ENCODE peak calls at places on chromosomes 11 and 22, in eight cellular contexts. J is CD4-positive, alpha-beta T cell; H is body of pancreas; C is foreskin fibroblast; R is WERI-Rb-1; L is heart left ventricle; W is Peyer's patch; M is fibroblast of lung. Y is an unnamed sample.

GRCh38 chr11:69320756-69321741 is 27.1 kb downstream of the MYEOV start:
- DNase-seq in M (no peak), W (peak), R (no peak), J (no peak), L (no peak), H (no peak), C (peak), Y (no peak)

GRCh38 chr11:36186340-36186739 is 102.9 kb downstream of the COMMD9 start:
- DNase-seq in M (peak), H (no peak), L (no peak), J (no peak), R (no peak), W (no peak), C (peak), Y (no peak)

GRCh38 chr11:7506243-7506642 is 7.6 kb upstream of the PPFIBP2 start:
- DNase-seq in R (no peak), M (no peak), C (no peak), W (no peak), L (no peak), J (no peak), H (no peak), Y (no peak)

GRCh38 chr22:47810505-47811500 is 1048.4 kb downstream of the TBC1D22A start:
- DNase-seq in R (no peak), W (no peak), J (no peak), M (no peak), H (no peak), C (no peak), L (no peak), Y (no peak)

GRCh38 chr11:44949160-44950035 is 1.3 kb downstream of the TP53I11 start:
- DNase-seq in R (peak), C (no peak), H (peak), J (no peak), L (no peak), W (peak), M (peak), Y (peak)

GRCh38 chr11:1271927-1272326 is 37.5 kb downstream of the TOLLIP start:
- DNase-seq in R (no peak), J (no peak), M (no peak), H (no peak), L (peak), C (no peak), W (no peak), Y (no peak)

GRCh38 chr11:121892131-121892681 is 223.8 kb downstream of the BLID start:
- DNase-seq in H (no peak), W (no peak), L (no peak), M (peak), J (no peak), R (no peak), C (peak), Y (no peak)

GRCh38 chr11:123217897-123218296 is 22.8 kb upstream of the CLMP start:
- DNase-seq in W (no peak), M (no peak), J (no peak), H (no peak), C (no peak), L (no peak), R (no peak), Y (no peak)

GRCh38 chr11:66002648-66003225 is 434 bp downstream of the BANF1 start:
- DNase-seq in W (peak), C (peak), R (peak), H (peak), J (no peak), L (peak), M (peak), Y (no peak)

GRCh38 chr22:20114506-20115475 is 1.1 kb upstream of the RANBP1 start:
- DNase-seq in R (no peak), H (no peak), L (peak), J (no peak), W (no peak), C (no peak), M (no peak), Y (peak)

GRCh38 chr22:35352214-35353111 is 28.4 kb upstream of the HMOX1 start:
- DNase-seq in J (no peak), C (no peak), H (peak), M (no peak), R (peak), L (peak), W (no peak), Y (peak)

GRCh38 chr11:97754976-97755375 is 1265.8 kb upstream of the CNTN5 start:
- DNase-seq in M (no peak), H (no peak), W (no peak), L (no peak), C (no peak), J (no peak), R (no peak), Y (no peak)

GRCh38 chr11:46953093-46953492 is 16.5 kb downstream of the CSTPP1 start:
- DNase-seq in L (no peak), M (no peak), J (no peak), H (no peak), C (no peak), R (no peak), W (no peak), Y (no peak)

GRCh38 chr11:116984589-116984988 is 113.6 kb downstream of the SIK3 start:
- DNase-seq in H (no peak), L (no peak), R (no peak), W (no peak), J (no peak), M (peak), C (peak), Y (no peak)

GRCh38 chr22:41687901-41688364 is 734 bp downstream of the SNU13 start:
- DNase-seq in M (peak), L (no peak), W (peak), H (no peak), C (no peak), R (no peak), J (no peak), Y (no peak)

GRCh38 chr11:44030276-44030932 is 17.4 kb upstream of the ACCSL start:
- DNase-seq in H (no peak), R (peak), W (no peak), M (peak), C (no peak), L (peak), J (no peak), Y (peak)

GRCh38 chr22:31229402-31230140 is 17.5 kb downstream of the LIMK2 start:
- DNase-seq in C (no peak), R (peak), J (no peak), M (peak), W (no peak), H (peak), L (no peak), Y (no peak)

DNA sequence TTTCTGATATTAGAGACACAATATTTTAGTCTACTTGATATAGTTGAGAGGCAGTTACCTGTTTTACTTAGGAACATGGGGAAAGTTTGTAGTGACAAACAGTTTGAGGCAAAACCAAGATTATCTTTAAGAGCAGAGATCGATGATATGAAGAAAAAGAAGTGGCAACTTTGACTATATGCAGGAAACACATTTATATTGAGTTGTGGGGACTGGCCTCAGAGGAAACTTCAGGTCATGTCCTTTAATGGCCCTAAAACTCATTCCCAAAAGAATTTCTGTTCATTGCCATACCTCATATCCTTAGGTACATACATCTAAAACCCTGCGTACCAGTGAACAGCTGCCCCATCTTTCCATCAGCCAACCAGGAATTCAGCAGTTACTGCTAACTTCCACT is 4.5 kb downstream of the HBG1 start:
- DNase-seq in R (no peak), W (no peak), L (no peak), M (no peak), C (no peak), J (no peak), H (no peak), Y (no peak)
- TF ChIP-seq CTCF in R (no peak), W (no peak), L (no peak), M (no peak), C (no peak), J (no peak), H (no peak), Y (no peak)

DNA sequence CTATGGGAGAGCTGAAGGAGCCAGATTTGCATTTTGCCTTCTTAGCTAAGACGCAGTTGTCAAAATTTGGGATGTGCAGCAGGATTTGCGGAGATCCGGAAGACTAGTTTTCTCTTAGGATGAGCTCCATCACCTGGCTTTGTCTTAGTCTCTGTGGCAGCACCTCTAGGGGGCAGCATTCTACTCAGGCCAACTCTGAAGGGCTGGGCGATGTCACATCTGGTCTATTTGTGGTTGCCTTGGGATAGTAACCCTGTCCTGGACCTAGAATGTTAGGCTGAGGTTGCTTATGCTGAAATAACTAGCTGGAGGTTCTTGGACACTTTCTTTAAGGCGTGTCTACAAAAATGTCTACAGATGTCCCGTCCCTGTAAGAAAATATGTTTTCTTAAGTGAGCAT is 116.2 kb downstream of the FAT3 start:
- DNase-seq in R (peak), J (no peak), W (no peak), C (no peak), M (peak), L (no peak), H (peak), Y (peak)
- TF ChIP-seq CTCF in R (peak), J (no peak), W (no peak), C (peak), M (peak), L (peak), H (no peak), Y (peak)

GRCh38 chr11:111855506-111855905 is 15.9 kb downstream of the ALG9 start:
- DNase-seq in M (no peak), W (no peak), L (no peak), H (no peak), R (no peak), J (no peak), C (no peak), Y (no peak)

GRCh38 chr11:111852103-111852502 is 19.3 kb downstream of the ALG9 start:
- DNase-seq in J (no peak), W (no peak), H (no peak), C (no peak), L (no peak), M (no peak), R (no peak), Y (no peak)

GRCh38 chr11:111851067-111851466 is 20.3 kb downstream of the ALG9 start:
- DNase-seq in J (no peak), C (no peak), W (no peak), R (no peak), M (no peak), L (no peak), H (no peak), Y (no peak)

GRCh38 chr11:111849631-111850030 is 21.8 kb downstream of the ALG9 start:
- DNase-seq in J (no peak), W (no peak), C (no peak), L (no peak), M (no peak), H (no peak), R (no peak), Y (no peak)

GRCh38 chr11:111851636-111852035 is 19.7 kb downstream of the ALG9 start:
- DNase-seq in R (no peak), M (peak), W (no peak), H (no peak), L (no peak), C (no peak), J (no peak), Y (no peak)
- TF ChIP-seq CTCF in R (peak), M (peak), W (no peak), H (no peak), L (peak), C (peak), J (no peak), Y (no peak)

GRCh38 chr11:62588966-62589637 is 2.2 kb downstream of the TUT1 start:
- DNase-seq in M (peak), C (no peak), W (no peak), J (no peak), H (no peak), L (no peak), R (no peak), Y (no peak)
- TF ChIP-seq CTCF in M (peak), C (peak), W (no peak), J (no peak), H (no peak), L (no peak), R (peak), Y (no peak)

Y was measured in glutamatergic neuron.